ENCODE peak calls at places on chromosomes 4 and X, in six cellular contexts. One of them, this sample, is unnamed.

GRCh38 chr4:153159728-153160221 is 44.5 kb upstream of the TRIM2 start:
- DNase-seq in GM04503: peak
- DNase-seq in HFF-Myc: no peak
- DNase-seq in GM12865: no peak
- DNase-seq in hepatocyte: no peak
- DNase-seq in GM23248: peak
- DNase-seq in this sample: no peak

GRCh38 chr4:81565137-81565870 is 93.6 kb upstream of the RASGEF1B start:
- DNase-seq in GM23248: peak
- DNase-seq in HFF-Myc: no peak
- DNase-seq in GM04503: no peak
- DNase-seq in GM12865: peak
- DNase-seq in hepatocyte: peak
- DNase-seq in this sample: peak

GRCh38 chr4:70958681-70959080 is 34.8 kb upstream of the DCK start:
- DNase-seq in hepatocyte: no peak
- DNase-seq in HFF-Myc: no peak
- DNase-seq in GM12865: no peak
- DNase-seq in GM04503: peak
- DNase-seq in GM23248: peak
- DNase-seq in this sample: no peak

GRCh38 chr4:140463182-140463581 is 34.9 kb downstream of the MGAT4D start:
- DNase-seq in GM12865: no peak
- DNase-seq in hepatocyte: no peak
- DNase-seq in GM04503: no peak
- DNase-seq in GM23248: no peak
- DNase-seq in HFF-Myc: no peak
- DNase-seq in this sample: no peak

GRCh38 chrX:72461766-72462165 is 110.9 kb downstream of the HDAC8 start:
- DNase-seq in hepatocyte: no peak
- DNase-seq in GM23248: no peak
- DNase-seq in HFF-Myc: no peak
- DNase-seq in GM04503: no peak
- DNase-seq in GM12865: no peak
- DNase-seq in this sample: no peak

GRCh38 chr4:189255636-189256035 is 685.0 kb upstream of the FRG1 start:
- DNase-seq in GM12865: no peak
- DNase-seq in GM04503: no peak
- DNase-seq in HFF-Myc: no peak
- DNase-seq in GM23248: no peak
- DNase-seq in hepatocyte: no peak
- DNase-seq in this sample: no peak

GRCh38 chrX:132413459-132413858 is 75.4 kb downstream of the MBNL3 start:
- DNase-seq in GM04503: no peak
- DNase-seq in GM23248: no peak
- DNase-seq in hepatocyte: peak
- DNase-seq in GM12865: no peak
- DNase-seq in HFF-Myc: no peak
- DNase-seq in this sample: no peak

GRCh38 chrX:111100191-111100590 is 4.2 kb downstream of the PAK3 start:
- DNase-seq in GM12865: peak
- DNase-seq in GM04503: no peak
- DNase-seq in HFF-Myc: peak
- DNase-seq in hepatocyte: peak
- DNase-seq in GM23248: peak
- DNase-seq in this sample: peak

GRCh38 chr4:84855774-84856173 is 110.7 kb downstream of the WDFY3 start:
- DNase-seq in GM12865: no peak
- DNase-seq in GM23248: peak
- DNase-seq in hepatocyte: no peak
- DNase-seq in GM04503: no peak
- DNase-seq in HFF-Myc: no peak
- DNase-seq in this sample: no peak

GRCh38 chr4:3523146-3523627 is 9.0 kb downstream of the LRPAP1 start:
- DNase-seq in GM12865: no peak
- DNase-seq in HFF-Myc: no peak
- DNase-seq in GM23248: no peak
- DNase-seq in hepatocyte: no peak
- DNase-seq in GM04503: no peak
- DNase-seq in this sample: no peak

GRCh38 chr4:151931563-151931962 is 170.8 kb upstream of the GATB start:
- DNase-seq in hepatocyte: no peak
- DNase-seq in GM04503: no peak
- DNase-seq in GM23248: no peak
- DNase-seq in HFF-Myc: no peak
- DNase-seq in GM12865: peak
- DNase-seq in this sample: peak

GRCh38 chr4:82798168-82799005 is at the start of gene SCD5:
- DNase-seq in GM04503: no peak
- DNase-seq in hepatocyte: peak
- DNase-seq in GM12865: peak
- DNase-seq in GM23248: peak
- DNase-seq in HFF-Myc: no peak
- DNase-seq in this sample: peak

GRCh38 chr4:168803727-168804126 is 206.3 kb downstream of the CBR4 start:
- DNase-seq in hepatocyte: no peak
- DNase-seq in GM23248: peak
- DNase-seq in GM12865: no peak
- DNase-seq in HFF-Myc: peak
- DNase-seq in GM04503: no peak
- DNase-seq in this sample: no peak

GRCh38 chr4:7557447-7557846 is 122.7 kb upstream of the PSAPL1 start:
- DNase-seq in hepatocyte: peak
- DNase-seq in HFF-Myc: peak
- DNase-seq in GM04503: peak
- DNase-seq in GM12865: no peak
- DNase-seq in GM23248: peak
- DNase-seq in this sample: no peak

GRCh38 chr4:79445371-79445781 is 37.3 kb upstream of the GK2 start:
- DNase-seq in GM12865: no peak
- DNase-seq in HFF-Myc: no peak
- DNase-seq in GM23248: peak
- DNase-seq in hepatocyte: no peak
- DNase-seq in GM04503: no peak
- DNase-seq in this sample: no peak

GRCh38 chrX:107678957-107679740 is 50.8 kb downstream of the PRPS1 start:
- DNase-seq in GM04503: no peak
- DNase-seq in hepatocyte: peak
- DNase-seq in HFF-Myc: peak
- DNase-seq in GM23248: peak
- DNase-seq in GM12865: peak
- DNase-seq in this sample: peak

GRCh38 chr4:184324939-184325477 is 107.3 kb upstream of the ENPP6 start:
- DNase-seq in hepatocyte: no peak
- DNase-seq in GM04503: no peak
- DNase-seq in GM12865: no peak
- DNase-seq in GM23248: no peak
- DNase-seq in HFF-Myc: no peak
- DNase-seq in this sample: no peak

GRCh38 chr4:173013232-173013932 is 155.2 kb upstream of the GALNT7 start:
- DNase-seq in GM04503: no peak
- DNase-seq in hepatocyte: peak
- DNase-seq in GM12865: peak
- DNase-seq in GM23248: peak
- DNase-seq in HFF-Myc: no peak
- DNase-seq in this sample: peak

GRCh38 chr4:14028862-14029261 is 401.3 kb upstream of the BOD1L1 start:
- DNase-seq in GM04503: no peak
- DNase-seq in hepatocyte: no peak
- DNase-seq in HFF-Myc: no peak
- DNase-seq in GM23248: no peak
- DNase-seq in GM12865: no peak
- DNase-seq in this sample: no peak

GRCh38 chr4:151087467-151087866 is 12.0 kb upstream of the RPS3A start:
- DNase-seq in GM12865: no peak
- DNase-seq in HFF-Myc: no peak
- DNase-seq in hepatocyte: no peak
- DNase-seq in GM04503: no peak
- DNase-seq in GM23248: no peak
- DNase-seq in this sample: no peak

GRCh38 chr4:85024671-85025070 is 58.2 kb upstream of the WDFY3 start:
- DNase-seq in HFF-Myc: no peak
- DNase-seq in hepatocyte: no peak
- DNase-seq in GM23248: no peak
- DNase-seq in GM04503: no peak
- DNase-seq in GM12865: no peak
- DNase-seq in this sample: no peak

GRCh38 chrX:137432609-137433008 is 133.3 kb upstream of the ZIC3 start:
- DNase-seq in GM12865: peak
- DNase-seq in hepatocyte: no peak
- DNase-seq in HFF-Myc: no peak
- DNase-seq in GM23248: no peak
- DNase-seq in GM04503: no peak
- DNase-seq in this sample: peak